ENCODE peak calls at places on chromosome 20, in nine cellular contexts. Z is lower leg skin; O is AG04450; R is A549; P is CD4-positive, alpha-beta T cell; B is fibroblast of pulmonary artery; D is spleen; J is neural crest cell; H is right lobe of liver. X is an unnamed sample.

GRCh38 chr20:59808729-59809381 is 124.6 kb downstream of the SYCP2 start:
- DNase-seq in O (no peak), H (no peak), D (peak; percentile 49), B (no peak), P (no peak), R (no peak), Z (peak; percentile 77), J (no peak), X (no peak)

GRCh38 chr20:346033-346639 is 775 bp upstream of the NRSN2 start:
- DNase-seq in B (no peak), R (no peak), J (no peak), P (no peak), H (no peak), O (no peak), D (no peak), Z (no peak), X (no peak)

GRCh38 chr20:20457392-20458126 is 89.7 kb downstream of the INSM1 start:
- DNase-seq in J (no peak), R (no peak), B (peak; percentile 11), Z (no peak), P (no peak), D (no peak), H (no peak), O (no peak), X (no peak)

GRCh38 chr20:1568166-1568490 is 10.6 kb upstream of the SIRPD start:
- DNase-seq in D (no peak), P (no peak), B (no peak), O (no peak), J (no peak), R (no peak), H (no peak), Z (no peak), X (no peak)

GRCh38 chr20:8535403-8536003 is 403.4 kb downstream of the PLCB1 start:
- DNase-seq in P (no peak), D (no peak), B (peak; percentile 30), Z (no peak), O (no peak), R (peak; percentile 33), J (no peak), H (no peak), X (peak; percentile 47)

GRCh38 chr20:10519361-10520048 is 84.4 kb downstream of the SLX4IP start:
- DNase-seq in H (no peak), R (no peak), J (no peak), Z (no peak), P (no peak), D (no peak), B (peak; percentile 60), O (no peak), X (no peak)

GRCh38 chr20:32672982-32673727 is 586 bp downstream of the C20orf203 start:
- DNase-seq in Z (no peak), J (no peak), R (no peak), H (no peak), O (no peak), B (no peak), D (peak; percentile 87), P (no peak), X (no peak)

GRCh38 chr20:326645-327031 is 1.3 kb downstream of the SOX12 start:
- DNase-seq in B (no peak), P (no peak), J (peak; percentile 43), R (peak; percentile 46), D (peak; percentile 90), Z (peak; percentile 90), O (no peak), H (peak; percentile 63), X (peak; percentile 63)

GRCh38 chr20:54063580-54063979 is 6.8 kb downstream of the BCAS1 start:
- DNase-seq in J (no peak), H (no peak), P (no peak), O (no peak), D (no peak), B (no peak), Z (no peak), R (no peak), X (no peak)

GRCh38 chr20:54063998-54064676 is 6.3 kb downstream of the BCAS1 start:
- DNase-seq in D (no peak), J (no peak), P (no peak), Z (no peak), O (no peak), B (no peak), R (no peak), H (no peak), X (no peak)

GRCh38 chr20:54061106-54061881 is 9.1 kb downstream of the BCAS1 start:
- DNase-seq in D (no peak), Z (no peak), J (no peak), B (peak; percentile 35), H (no peak), R (no peak), P (no peak), O (no peak), X (no peak)

GRCh38 chr20:54064939-54065338 is 5.5 kb downstream of the BCAS1 start:
- DNase-seq in J (no peak), O (no peak), B (no peak), Z (no peak), H (no peak), P (no peak), D (no peak), R (no peak), X (no peak)

DNA sequence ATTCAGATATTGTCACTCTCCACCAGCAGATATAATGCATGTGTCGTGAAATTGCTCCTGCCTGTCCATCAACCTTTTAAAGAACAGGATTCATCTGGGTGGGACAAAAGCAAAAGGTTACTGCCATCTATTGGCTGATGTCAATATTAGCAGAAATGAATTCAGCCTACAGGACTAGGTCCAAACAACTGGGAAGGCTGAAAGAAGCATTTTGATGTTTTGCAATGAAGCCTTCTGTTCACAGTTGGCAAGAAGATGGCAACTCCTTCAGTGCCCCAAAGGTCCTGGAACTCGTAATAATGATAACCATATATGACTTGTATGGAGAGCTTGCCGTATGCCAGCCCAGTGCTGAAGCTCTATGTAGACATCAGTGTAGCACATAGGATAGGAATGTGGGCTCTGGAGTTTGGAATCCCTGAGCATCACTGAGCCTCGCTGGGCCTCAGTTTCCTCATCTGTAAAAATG is 7.5 kb downstream of the BCAS1 start:
- DNase-seq in B (peak; percentile 72), O (no peak), D (no peak), H (no peak), Z (no peak), R (peak; percentile 62), J (no peak), P (no peak), X (no peak)
- TF ChIP-seq CTCF in B (peak; percentile 74), O (peak; percentile 59), D (no peak), H (peak; percentile 61), Z (no peak), R (peak; percentile 88), J (peak; percentile 69), P (peak; percentile 73), X (peak; percentile 61)

DNA sequence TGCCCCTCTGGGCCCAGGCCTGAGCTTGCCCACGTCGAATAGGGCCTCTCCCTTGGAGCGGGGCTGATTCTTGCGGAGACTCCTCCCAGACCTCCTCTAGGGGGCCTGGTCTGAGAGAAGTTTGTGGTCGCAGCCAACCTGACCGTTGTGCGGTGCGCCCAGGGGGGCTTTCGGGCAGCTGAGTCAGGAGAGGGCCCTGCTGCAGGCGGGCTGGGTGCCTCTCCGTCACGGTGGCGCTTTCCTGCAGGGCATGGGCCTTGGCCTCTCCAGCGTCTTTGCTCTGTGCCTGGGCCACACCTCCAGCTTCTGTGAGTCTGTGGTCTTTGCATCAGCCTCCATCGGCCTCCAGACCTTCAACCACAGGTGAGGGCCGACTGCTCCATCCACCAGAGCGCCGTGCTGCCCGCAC is 12.9 kb downstream of the SLC17A9 start:
- DNase-seq in O (no peak), P (no peak), H (peak; percentile 50), D (peak; percentile 67), Z (no peak), R (no peak), B (no peak), J (no peak), X (no peak)
- TF ChIP-seq CTCF in O (no peak), P (no peak), H (no peak), D (no peak), Z (no peak), R (no peak), B (no peak), J (no peak), X (no peak)

GRCh38 chr20:44618318-44618731 is 33.2 kb downstream of the ADA start:
- DNase-seq in B (no peak), J (no peak), D (peak; percentile 77), O (no peak), R (no peak), P (no peak), H (no peak), Z (no peak), X (no peak)

GRCh38 chr20:44616604-44616964 is 34.2 kb downstream of the PKIG start:
- DNase-seq in H (no peak), B (no peak), R (no peak), O (no peak), D (peak; percentile 67), Z (peak; percentile 89), J (no peak), P (no peak), X (no peak)

GRCh38 chr20:44615169-44615791 is 32.9 kb downstream of the PKIG start:
- DNase-seq in J (no peak), Z (no peak), B (peak; percentile 35), D (peak; percentile 73), R (no peak), H (no peak), P (no peak), O (no peak), X (no peak)

GRCh38 chr20:44614525-44614924 is 32.1 kb downstream of the PKIG start:
- DNase-seq in B (no peak), J (no peak), R (no peak), D (peak; percentile 66), P (no peak), H (no peak), O (no peak), Z (no peak), X (no peak)

DNA sequence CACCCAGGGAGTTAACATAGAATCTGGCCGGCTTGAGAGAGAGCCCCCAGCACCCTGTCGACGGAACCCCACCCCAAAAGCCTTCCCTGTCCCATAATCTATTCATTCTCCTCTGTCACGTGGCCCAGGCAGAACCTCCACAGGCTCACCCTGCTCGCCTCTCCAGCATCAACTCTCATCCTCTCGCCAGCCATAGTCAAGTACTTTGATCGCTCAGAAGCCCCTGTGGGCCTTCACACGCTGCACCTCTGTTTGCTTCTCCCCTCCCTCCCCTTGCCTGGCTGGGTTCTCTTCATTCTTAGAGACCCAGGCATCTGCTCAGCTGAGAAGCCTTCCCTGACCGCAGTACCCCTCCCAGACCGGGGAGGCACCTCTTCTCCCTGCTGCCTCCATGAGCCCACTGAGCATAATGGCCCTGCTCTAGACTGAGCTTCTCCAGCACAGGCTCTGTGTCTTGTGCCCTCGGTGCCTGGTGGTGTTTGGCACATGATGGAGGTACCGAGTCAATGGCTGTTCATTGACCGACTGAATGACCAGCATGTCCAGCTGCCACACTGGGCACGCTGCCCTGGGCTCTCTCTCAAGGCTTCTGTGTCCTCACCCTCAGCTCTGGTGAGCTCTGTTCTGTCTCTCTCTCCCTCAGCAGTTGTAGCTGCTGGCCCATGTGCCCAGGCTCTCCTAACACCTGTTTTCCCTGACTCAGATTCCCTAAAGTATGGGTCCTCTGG is 33.7 kb downstream of the PKIG start:
- DNase-seq in H (no peak), D (peak; percentile 54), P (no peak), J (no peak), R (no peak), Z (no peak), O (no peak), B (no peak), X (no peak)
- TF ChIP-seq CTCF in H (no peak), D (no peak), P (no peak), J (no peak), R (no peak), Z (no peak), O (no peak), B (no peak), X (no peak)

DNA sequence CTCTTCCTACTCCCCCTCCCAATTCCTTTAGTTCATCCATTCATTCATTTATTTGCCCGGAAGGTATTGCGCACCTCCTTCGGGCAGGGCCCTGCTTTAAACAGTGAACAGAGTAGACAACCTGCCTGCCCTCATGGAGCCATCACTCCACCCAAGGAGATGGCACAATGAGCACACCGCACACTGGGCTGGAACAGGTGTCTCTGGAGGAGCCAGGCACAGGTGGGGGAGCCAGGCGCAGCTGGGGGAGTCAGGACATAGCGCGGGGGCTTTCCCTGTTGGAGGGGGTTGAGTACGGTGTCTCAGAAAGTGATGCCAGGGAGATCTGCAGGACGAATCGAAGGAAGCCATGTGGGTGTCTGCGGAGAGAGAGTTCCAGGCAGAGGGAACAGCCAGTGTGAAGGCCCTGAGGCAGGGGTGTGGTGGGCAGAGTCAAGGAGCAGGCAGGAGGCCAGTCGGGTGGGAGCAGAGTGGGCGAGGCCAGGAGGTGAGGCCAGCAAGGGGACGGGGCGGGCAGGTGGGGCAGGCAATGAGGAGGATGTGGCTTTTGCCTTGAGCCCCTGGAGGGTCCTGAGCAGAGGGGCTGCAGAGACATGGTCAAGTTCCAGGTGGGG is 46.4 kb downstream of the SNAI1 start:
- DNase-seq in B (no peak), D (no peak), J (no peak), O (no peak), Z (no peak), P (no peak), R (no peak), H (no peak), X (no peak)
- TF ChIP-seq CTCF in B (no peak), D (no peak), J (no peak), O (no peak), Z (no peak), P (no peak), R (no peak), H (no peak), X (no peak)

X was measured in glutamatergic neuron.